ENCODE peak calls at places on chromosomes 6 and 20, in four cellular contexts. One of them, this sample, is unnamed.

GRCh38 chr20:58059145-58059544 is 169.3 kb downstream of the ANKRD60 start:
- DNase-seq in A549: no peak
- DNase-seq in A673: no peak
- DNase-seq in brain microvascular endothelial cell: no peak
- DNase-seq in this sample: no peak

GRCh38 chr20:57509665-57510237 is 15.2 kb downstream of the CTCFL start:
- DNase-seq in A549: peak; percentile 68
- DNase-seq in A673: peak; percentile 10
- DNase-seq in brain microvascular endothelial cell: no peak
- DNase-seq in this sample: no peak

GRCh38 chr6:20483902-20484497 is 50.3 kb upstream of the CDKAL1 start:
- DNase-seq in A549: no peak
- DNase-seq in A673: peak; percentile 89
- DNase-seq in brain microvascular endothelial cell: no peak
- DNase-seq in this sample: no peak

GRCh38 chr6:90918361-90918760 is 331.5 kb upstream of the MAP3K7 start:
- DNase-seq in A549: no peak
- DNase-seq in A673: no peak
- DNase-seq in brain microvascular endothelial cell: no peak
- DNase-seq in this sample: no peak

GRCh38 chr20:53763707-53764415 is 170.2 kb upstream of the ZNF217 start:
- DNase-seq in A549: peak; percentile 57
- DNase-seq in A673: peak; percentile 68
- DNase-seq in brain microvascular endothelial cell: peak; percentile 11
- DNase-seq in this sample: no peak

GRCh38 chr6:56357616-56358373 is 110.4 kb upstream of the COL21A1 start:
- DNase-seq in A549: no peak
- DNase-seq in A673: no peak
- DNase-seq in brain microvascular endothelial cell: peak; percentile 24
- DNase-seq in this sample: no peak

GRCh38 chr20:63617876-63618265 is 9.0 kb downstream of the GMEB2 start:
- DNase-seq in A549: no peak
- DNase-seq in A673: no peak
- DNase-seq in brain microvascular endothelial cell: no peak
- DNase-seq in this sample: no peak

GRCh38 chr6:4561078-4561435 is 215.1 kb upstream of the CDYL start:
- DNase-seq in A549: no peak
- DNase-seq in A673: no peak
- DNase-seq in brain microvascular endothelial cell: no peak
- DNase-seq in this sample: no peak

GRCh38 chr6:3849681-3850450 is 693 bp downstream of the FAM50B start:
- DNase-seq in A549: no peak
- DNase-seq in A673: peak; percentile 12
- DNase-seq in brain microvascular endothelial cell: no peak
- DNase-seq in this sample: no peak

GRCh38 chr20:25623225-25623735 is 534 bp downstream of the NANP start:
- DNase-seq in A549: peak; percentile 52
- DNase-seq in A673: no peak
- DNase-seq in brain microvascular endothelial cell: peak; percentile 13
- DNase-seq in this sample: no peak

GRCh38 chr6:3109755-3110154 is 8.8 kb upstream of the BPHL start:
- DNase-seq in A549: no peak
- DNase-seq in A673: no peak
- DNase-seq in brain microvascular endothelial cell: no peak
- DNase-seq in this sample: no peak

GRCh38 chr6:137033828-137034227 is 10.9 kb downstream of the IL20RA start:
- DNase-seq in A549: no peak
- DNase-seq in A673: no peak
- DNase-seq in brain microvascular endothelial cell: no peak
- DNase-seq in this sample: no peak

GRCh38 chr20:33199026-33199425 is 18.1 kb upstream of the BPIFA3 start:
- DNase-seq in A549: no peak
- DNase-seq in A673: no peak
- DNase-seq in brain microvascular endothelial cell: no peak
- DNase-seq in this sample: no peak

DNA sequence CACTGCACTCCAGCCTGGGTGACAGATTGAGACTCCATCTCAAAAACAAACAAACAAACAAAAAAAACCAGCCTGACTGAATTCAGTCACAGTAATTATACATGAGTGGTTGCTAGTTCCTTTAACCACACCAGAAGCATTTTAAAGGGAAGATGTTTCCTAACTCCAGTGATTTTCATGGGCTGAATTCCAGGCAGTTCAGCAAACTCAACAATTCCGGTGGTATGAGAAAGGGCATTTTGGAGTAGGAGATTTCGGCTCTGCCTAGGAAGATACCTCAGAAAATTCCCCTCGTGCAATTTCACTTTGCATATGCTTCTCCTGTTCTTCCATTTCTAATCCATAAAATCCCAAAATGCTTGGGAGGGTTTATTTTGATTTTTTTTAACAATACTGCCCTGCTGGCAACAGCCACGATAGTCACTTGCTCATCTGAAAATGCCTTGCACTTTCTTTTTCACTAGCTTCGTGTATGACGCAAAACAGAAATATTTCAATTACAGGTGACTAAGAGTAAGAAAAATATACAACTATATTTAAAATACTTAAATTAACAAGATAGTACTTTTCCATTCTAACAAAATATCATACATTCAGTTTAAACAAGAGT is 48.3 kb upstream of the IPCEF1 start:
- DNase-seq in A549: no peak
- DNase-seq in A673: no peak
- DNase-seq in brain microvascular endothelial cell: peak; percentile 26
- DNase-seq in this sample: peak; percentile 57
- H3K4me3 ChIP-seq in A549: no peak overlapping the region
- H3K4me3 ChIP-seq in A673: no peak overlapping the region
- H3K4me3 ChIP-seq in brain microvascular endothelial cell: peak overlapping the region; percentile 12
- H3K4me3 ChIP-seq in this sample: peak overlapping the region; percentile 22

GRCh38 chr20:62448038-62448437 is 20.7 kb upstream of the RBBP8NL start:
- DNase-seq in A549: no peak
- DNase-seq in A673: no peak
- DNase-seq in brain microvascular endothelial cell: no peak
- DNase-seq in this sample: no peak

GRCh38 chr20:62448788-62449187 is 21.4 kb upstream of the RBBP8NL start:
- DNase-seq in A549: no peak
- DNase-seq in A673: no peak
- DNase-seq in brain microvascular endothelial cell: no peak
- DNase-seq in this sample: no peak

GRCh38 chr20:62451156-62451767 is 23.9 kb upstream of the RBBP8NL start:
- DNase-seq in A549: no peak
- DNase-seq in A673: no peak
- DNase-seq in brain microvascular endothelial cell: no peak
- DNase-seq in this sample: no peak

GRCh38 chr20:62451970-62452369 is 23.8 kb downstream of the GATA5 start:
- DNase-seq in A549: no peak
- DNase-seq in A673: no peak
- DNase-seq in brain microvascular endothelial cell: no peak
- DNase-seq in this sample: no peak

DNA sequence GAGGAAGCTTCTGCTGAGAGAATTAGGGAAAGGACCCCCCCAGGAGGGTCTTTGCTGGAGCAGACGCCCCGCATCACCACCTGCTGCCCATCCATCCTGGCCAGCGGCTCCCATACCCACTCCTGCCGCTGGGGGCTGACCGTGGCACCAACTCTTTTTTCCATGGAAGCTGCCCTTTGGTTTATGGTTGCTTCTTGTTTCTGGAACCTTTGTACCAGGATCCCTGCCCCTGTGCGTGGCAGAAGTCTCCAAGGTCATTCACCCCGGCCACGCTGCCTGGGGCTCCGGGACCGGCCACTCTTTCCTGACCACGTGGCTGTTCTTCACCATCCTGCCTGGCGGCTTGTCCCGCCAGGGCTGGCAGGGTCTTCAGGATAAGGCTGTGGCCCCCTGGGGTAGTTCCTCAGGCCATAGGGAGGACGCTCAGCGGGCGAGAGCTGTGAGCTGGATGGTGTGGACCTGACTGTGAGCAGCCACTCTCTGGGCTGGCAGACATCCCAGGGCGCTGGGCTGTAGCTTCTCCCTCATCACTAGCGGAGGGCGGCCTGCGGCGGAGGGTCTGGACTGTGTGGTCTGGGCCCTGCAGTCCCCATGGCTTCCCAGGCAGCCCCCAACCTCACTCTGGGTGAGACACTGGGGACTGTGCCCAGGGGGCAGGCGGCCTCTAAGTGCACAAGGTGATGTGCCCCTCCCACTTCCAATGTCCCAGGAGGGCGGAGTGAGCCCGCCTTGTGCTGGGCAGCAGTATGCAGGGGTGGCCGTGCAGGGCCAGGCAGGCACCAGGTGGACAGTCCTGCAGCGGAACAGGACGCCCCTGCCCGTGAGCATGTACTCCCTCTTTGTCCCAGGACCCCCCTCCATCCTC is 22.8 kb upstream of the RBBP8NL start:
- DNase-seq in A549: peak; percentile 56
- DNase-seq in A673: no peak
- DNase-seq in brain microvascular endothelial cell: no peak
- DNase-seq in this sample: no peak
- TF ChIP-seq CTCF in A549: peak; percentile 16
- TF ChIP-seq CTCF in A673: peak; percentile 37
- TF ChIP-seq CTCF in brain microvascular endothelial cell: peak; percentile 25
- TF ChIP-seq CTCF in this sample: no peak

GRCh38 chr6:41683460-41684310 is 45.4 kb downstream of the MDFI start:
- DNase-seq in A549: peak; percentile 65
- DNase-seq in A673: peak; percentile 89
- DNase-seq in brain microvascular endothelial cell: peak; percentile 44
- DNase-seq in this sample: no peak
- H3K4me3 ChIP-seq in A549: no peak overlapping the region
- H3K4me3 ChIP-seq in A673: peak overlapping the region; percentile 42
- H3K4me3 ChIP-seq in brain microvascular endothelial cell: peak overlapping the region; percentile 42
- H3K4me3 ChIP-seq in this sample: no peak overlapping the region

GRCh38 chr6:52910091-52910490 is 593 bp upstream of the GSTA3 start:
- DNase-seq in A549: no peak
- DNase-seq in A673: no peak
- DNase-seq in brain microvascular endothelial cell: no peak
- DNase-seq in this sample: no peak

GRCh38 chr6:52909131-52909530 is 367 bp downstream of the GSTA3 start:
- DNase-seq in A549: no peak
- DNase-seq in A673: no peak
- DNase-seq in brain microvascular endothelial cell: no peak
- DNase-seq in this sample: no peak

GRCh38 chr6:52909531-52909930 is at the start of gene GSTA3:
- DNase-seq in A549: no peak
- DNase-seq in A673: no peak
- DNase-seq in brain microvascular endothelial cell: no peak
- DNase-seq in this sample: no peak

GRCh38 chr6:52900536-52900935 is 9.0 kb downstream of the GSTA3 start:
- DNase-seq in A549: no peak
- DNase-seq in A673: no peak
- DNase-seq in brain microvascular endothelial cell: no peak
- DNase-seq in this sample: no peak

GRCh38 chr6:52904562-52905279 is 4.8 kb downstream of the GSTA3 start:
- DNase-seq in A549: no peak
- DNase-seq in A673: peak; percentile 27
- DNase-seq in brain microvascular endothelial cell: no peak
- DNase-seq in this sample: no peak
- TF ChIP-seq CTCF in A549: peak; percentile 18
- TF ChIP-seq CTCF in A673: peak; percentile 51
- TF ChIP-seq CTCF in brain microvascular endothelial cell: peak; percentile 50
- TF ChIP-seq CTCF in this sample: peak; percentile 36

DNA sequence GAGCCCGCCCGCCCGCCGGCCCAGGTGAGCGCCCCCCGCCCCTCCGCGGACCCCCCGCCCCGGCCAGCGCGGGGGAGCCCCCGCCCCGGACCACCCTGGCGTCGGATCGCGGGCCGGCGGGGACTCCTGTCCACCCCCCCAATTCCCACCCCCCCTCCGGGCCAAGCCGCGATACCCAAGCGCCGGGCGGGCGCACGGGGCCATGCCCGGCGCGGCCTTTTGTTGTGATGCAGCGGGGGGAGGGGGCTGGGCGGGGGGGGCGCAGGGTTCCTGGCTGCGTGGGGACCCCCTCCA is 239 bp downstream of the SRC start:
- DNase-seq in A549: no peak
- DNase-seq in A673: no peak
- DNase-seq in brain microvascular endothelial cell: no peak
- DNase-seq in this sample: no peak
- H3K4me3 ChIP-seq in A549: peak overlapping the region; percentile 89
- H3K4me3 ChIP-seq in A673: peak overlapping the region; percentile 58
- H3K4me3 ChIP-seq in brain microvascular endothelial cell: peak overlapping the region; percentile 57
- H3K4me3 ChIP-seq in this sample: peak overlapping the region; percentile 71

GRCh38 chr6:25017932-25018581 is 82.3 kb upstream of the RIPOR2 start:
- DNase-seq in A549: no peak
- DNase-seq in A673: peak; percentile 46
- DNase-seq in brain microvascular endothelial cell: peak; percentile 67
- DNase-seq in this sample: no peak
- TF ChIP-seq CTCF in A549: peak; percentile 45
- TF ChIP-seq CTCF in A673: peak; percentile 62
- TF ChIP-seq CTCF in brain microvascular endothelial cell: peak; percentile 77
- TF ChIP-seq CTCF in this sample: peak; percentile 60

DNA sequence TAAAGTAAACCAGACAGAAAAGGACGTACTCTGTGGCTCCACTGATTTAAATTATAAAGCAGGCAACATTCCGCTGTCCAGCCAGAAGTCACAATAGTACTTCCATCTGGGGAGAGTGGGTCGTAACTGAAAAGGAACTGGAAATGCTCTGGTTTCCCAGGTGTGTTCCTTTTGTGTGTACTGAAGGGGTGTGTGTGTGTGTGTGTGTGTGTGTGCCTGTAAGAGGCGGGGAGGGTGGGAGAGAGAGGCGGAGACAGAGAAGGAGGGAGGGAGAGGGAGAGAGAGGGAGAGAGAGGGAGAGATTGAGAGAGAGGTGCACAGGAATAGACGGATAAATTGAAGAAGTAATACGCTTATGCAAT is 178.4 kb upstream of the ZNF184 start:
- DNase-seq in A549: no peak
- DNase-seq in A673: peak; percentile 59
- DNase-seq in brain microvascular endothelial cell: peak; percentile 30
- DNase-seq in this sample: no peak
- H3K4me3 ChIP-seq in A549: peak overlapping the region; percentile 53
- H3K4me3 ChIP-seq in A673: peak overlapping the region; percentile 33
- H3K4me3 ChIP-seq in brain microvascular endothelial cell: peak overlapping the region; percentile 36
- H3K4me3 ChIP-seq in this sample: no peak overlapping the region

GRCh38 chr6:64665137-64665536 is 1029.5 kb downstream of the PHF3 start:
- DNase-seq in A549: no peak
- DNase-seq in A673: no peak
- DNase-seq in brain microvascular endothelial cell: no peak
- DNase-seq in this sample: no peak

GRCh38 chr6:64664480-64664879 is 1028.9 kb downstream of the PHF3 start:
- DNase-seq in A549: no peak
- DNase-seq in A673: no peak
- DNase-seq in brain microvascular endothelial cell: no peak
- DNase-seq in this sample: no peak
- TF ChIP-seq CTCF in A549: no peak
- TF ChIP-seq CTCF in A673: no peak
- TF ChIP-seq CTCF in brain microvascular endothelial cell: no peak
- TF ChIP-seq CTCF in this sample: no peak